ENCODE peak calls at places on chromosomes 16 and 17, in nine cellular contexts. One of them, this sample, is unnamed.

GRCh38 chr16:75789237-75789636 is 62.9 kb upstream of the CPHXL start:
- DNase-seq in activated T-helper 1 cell treated with anti-CD3 and anti-CD28 coated beads, Interleukin-12 subunit alpha, Interleukin-12 subunit beta, Interleukin-2, Interleukin-4 antibody, amounts not matched to agents 30 ng/mL and 10 ng/mL and 1 ng/mL, durations not matched to agents 14 hours and 24 hours and 36 hours: no peak
- DNase-seq in mesendoderm: peak
- DNase-seq in neural crest cell: peak
- DNase-seq in fibroblast of the conjunctiva: peak
- DNase-seq in prostate gland: peak
- DNase-seq in tibial nerve: peak
- DNase-seq in MCF 10A: peak
- DNase-seq in activated CD8-positive, alpha-beta memory T cell treated with anti-CD3 and anti-CD28 coated beads, Interleukin-2, amount 50 U/mL, for 4 hours: no peak
- DNase-seq in this sample: peak

GRCh38 chr17:70521821-70522256 is 352.5 kb downstream of the KCNJ2 start:
- DNase-seq in activated T-helper 1 cell treated with anti-CD3 and anti-CD28 coated beads, Interleukin-12 subunit alpha, Interleukin-12 subunit beta, Interleukin-2, Interleukin-4 antibody, amounts not matched to agents 30 ng/mL and 10 ng/mL and 1 ng/mL, durations not matched to agents 14 hours and 24 hours and 36 hours: no peak
- DNase-seq in mesendoderm: no peak
- DNase-seq in neural crest cell: no peak
- DNase-seq in fibroblast of the conjunctiva: no peak
- DNase-seq in prostate gland: peak
- DNase-seq in tibial nerve: peak
- DNase-seq in MCF 10A: peak
- DNase-seq in activated CD8-positive, alpha-beta memory T cell treated with anti-CD3 and anti-CD28 coated beads, Interleukin-2, amount 50 U/mL, for 4 hours: no peak
- DNase-seq in this sample: no peak

GRCh38 chr17:74569001-74569391 is 1.7 kb upstream of the CD300H start:
- DNase-seq in activated T-helper 1 cell treated with anti-CD3 and anti-CD28 coated beads, Interleukin-12 subunit alpha, Interleukin-12 subunit beta, Interleukin-2, Interleukin-4 antibody, amounts not matched to agents 30 ng/mL and 10 ng/mL and 1 ng/mL, durations not matched to agents 14 hours and 24 hours and 36 hours: no peak
- DNase-seq in mesendoderm: no peak
- DNase-seq in neural crest cell: no peak
- DNase-seq in fibroblast of the conjunctiva: no peak
- DNase-seq in prostate gland: no peak
- DNase-seq in tibial nerve: no peak
- DNase-seq in MCF 10A: no peak
- DNase-seq in activated CD8-positive, alpha-beta memory T cell treated with anti-CD3 and anti-CD28 coated beads, Interleukin-2, amount 50 U/mL, for 4 hours: no peak
- DNase-seq in this sample: no peak

GRCh38 chr17:7351665-7352558 is at the start of gene KCTD11:
- DNase-seq in activated T-helper 1 cell treated with anti-CD3 and anti-CD28 coated beads, Interleukin-12 subunit alpha, Interleukin-12 subunit beta, Interleukin-2, Interleukin-4 antibody, amounts not matched to agents 30 ng/mL and 10 ng/mL and 1 ng/mL, durations not matched to agents 14 hours and 24 hours and 36 hours: peak
- DNase-seq in mesendoderm: peak
- DNase-seq in neural crest cell: peak
- DNase-seq in fibroblast of the conjunctiva: peak
- DNase-seq in prostate gland: peak
- DNase-seq in tibial nerve: peak
- DNase-seq in MCF 10A: peak
- DNase-seq in activated CD8-positive, alpha-beta memory T cell treated with anti-CD3 and anti-CD28 coated beads, Interleukin-2, amount 50 U/mL, for 4 hours: peak
- DNase-seq in this sample: peak

GRCh38 chr16:67260426-67261063 is 11.8 kb downstream of the SLC9A5 start:
- DNase-seq in activated T-helper 1 cell treated with anti-CD3 and anti-CD28 coated beads, Interleukin-12 subunit alpha, Interleukin-12 subunit beta, Interleukin-2, Interleukin-4 antibody, amounts not matched to agents 30 ng/mL and 10 ng/mL and 1 ng/mL, durations not matched to agents 14 hours and 24 hours and 36 hours: no peak
- DNase-seq in mesendoderm: peak
- DNase-seq in neural crest cell: no peak
- DNase-seq in fibroblast of the conjunctiva: no peak
- DNase-seq in prostate gland: peak
- DNase-seq in tibial nerve: no peak
- DNase-seq in MCF 10A: peak
- DNase-seq in activated CD8-positive, alpha-beta memory T cell treated with anti-CD3 and anti-CD28 coated beads, Interleukin-2, amount 50 U/mL, for 4 hours: no peak
- DNase-seq in this sample: no peak

GRCh38 chr17:18380471-18381157 is 3.0 kb downstream of the EVPLL start:
- DNase-seq in activated T-helper 1 cell treated with anti-CD3 and anti-CD28 coated beads, Interleukin-12 subunit alpha, Interleukin-12 subunit beta, Interleukin-2, Interleukin-4 antibody, amounts not matched to agents 30 ng/mL and 10 ng/mL and 1 ng/mL, durations not matched to agents 14 hours and 24 hours and 36 hours: no peak
- DNase-seq in mesendoderm: no peak
- DNase-seq in neural crest cell: no peak
- DNase-seq in fibroblast of the conjunctiva: no peak
- DNase-seq in prostate gland: no peak
- DNase-seq in tibial nerve: no peak
- DNase-seq in MCF 10A: no peak
- DNase-seq in activated CD8-positive, alpha-beta memory T cell treated with anti-CD3 and anti-CD28 coated beads, Interleukin-2, amount 50 U/mL, for 4 hours: no peak
- DNase-seq in this sample: no peak

GRCh38 chr16:9966569-9967157 is 215.6 kb downstream of the GRIN2A start:
- DNase-seq in activated T-helper 1 cell treated with anti-CD3 and anti-CD28 coated beads, Interleukin-12 subunit alpha, Interleukin-12 subunit beta, Interleukin-2, Interleukin-4 antibody, amounts not matched to agents 30 ng/mL and 10 ng/mL and 1 ng/mL, durations not matched to agents 14 hours and 24 hours and 36 hours: no peak
- DNase-seq in mesendoderm: peak
- DNase-seq in neural crest cell: no peak
- DNase-seq in fibroblast of the conjunctiva: no peak
- DNase-seq in prostate gland: no peak
- DNase-seq in tibial nerve: no peak
- DNase-seq in MCF 10A: no peak
- DNase-seq in activated CD8-positive, alpha-beta memory T cell treated with anti-CD3 and anti-CD28 coated beads, Interleukin-2, amount 50 U/mL, for 4 hours: no peak
- DNase-seq in this sample: no peak

GRCh38 chr17:29698837-29699236 is 76.1 kb upstream of the CORO6 start:
- DNase-seq in activated T-helper 1 cell treated with anti-CD3 and anti-CD28 coated beads, Interleukin-12 subunit alpha, Interleukin-12 subunit beta, Interleukin-2, Interleukin-4 antibody, amounts not matched to agents 30 ng/mL and 10 ng/mL and 1 ng/mL, durations not matched to agents 14 hours and 24 hours and 36 hours: no peak
- DNase-seq in mesendoderm: no peak
- DNase-seq in neural crest cell: no peak
- DNase-seq in fibroblast of the conjunctiva: no peak
- DNase-seq in prostate gland: no peak
- DNase-seq in tibial nerve: no peak
- DNase-seq in MCF 10A: no peak
- DNase-seq in activated CD8-positive, alpha-beta memory T cell treated with anti-CD3 and anti-CD28 coated beads, Interleukin-2, amount 50 U/mL, for 4 hours: no peak
- DNase-seq in this sample: no peak

GRCh38 chr17:54956802-54957201 is 11.7 kb downstream of the COX11 start:
- DNase-seq in activated T-helper 1 cell treated with anti-CD3 and anti-CD28 coated beads, Interleukin-12 subunit alpha, Interleukin-12 subunit beta, Interleukin-2, Interleukin-4 antibody, amounts not matched to agents 30 ng/mL and 10 ng/mL and 1 ng/mL, durations not matched to agents 14 hours and 24 hours and 36 hours: no peak
- DNase-seq in mesendoderm: peak
- DNase-seq in neural crest cell: no peak
- DNase-seq in fibroblast of the conjunctiva: no peak
- DNase-seq in prostate gland: no peak
- DNase-seq in tibial nerve: no peak
- DNase-seq in MCF 10A: no peak
- DNase-seq in activated CD8-positive, alpha-beta memory T cell treated with anti-CD3 and anti-CD28 coated beads, Interleukin-2, amount 50 U/mL, for 4 hours: no peak
- DNase-seq in this sample: no peak

GRCh38 chr17:35460354-35460851 is 11.8 kb upstream of the SLFN13 start:
- DNase-seq in activated T-helper 1 cell treated with anti-CD3 and anti-CD28 coated beads, Interleukin-12 subunit alpha, Interleukin-12 subunit beta, Interleukin-2, Interleukin-4 antibody, amounts not matched to agents 30 ng/mL and 10 ng/mL and 1 ng/mL, durations not matched to agents 14 hours and 24 hours and 36 hours: peak
- DNase-seq in mesendoderm: peak
- DNase-seq in neural crest cell: no peak
- DNase-seq in fibroblast of the conjunctiva: no peak
- DNase-seq in prostate gland: peak
- DNase-seq in tibial nerve: no peak
- DNase-seq in MCF 10A: no peak
- DNase-seq in activated CD8-positive, alpha-beta memory T cell treated with anti-CD3 and anti-CD28 coated beads, Interleukin-2, amount 50 U/mL, for 4 hours: peak
- DNase-seq in this sample: no peak

GRCh38 chr17:50266384-50267073 is 7.7 kb upstream of the TMEM92 start:
- DNase-seq in activated T-helper 1 cell treated with anti-CD3 and anti-CD28 coated beads, Interleukin-12 subunit alpha, Interleukin-12 subunit beta, Interleukin-2, Interleukin-4 antibody, amounts not matched to agents 30 ng/mL and 10 ng/mL and 1 ng/mL, durations not matched to agents 14 hours and 24 hours and 36 hours: no peak
- DNase-seq in mesendoderm: no peak
- DNase-seq in neural crest cell: no peak
- DNase-seq in fibroblast of the conjunctiva: peak
- DNase-seq in prostate gland: peak
- DNase-seq in tibial nerve: peak
- DNase-seq in MCF 10A: peak
- DNase-seq in activated CD8-positive, alpha-beta memory T cell treated with anti-CD3 and anti-CD28 coated beads, Interleukin-2, amount 50 U/mL, for 4 hours: no peak
- DNase-seq in this sample: peak

GRCh38 chr16:17568239-17568638 is 97.5 kb upstream of the XYLT1 start:
- DNase-seq in activated T-helper 1 cell treated with anti-CD3 and anti-CD28 coated beads, Interleukin-12 subunit alpha, Interleukin-12 subunit beta, Interleukin-2, Interleukin-4 antibody, amounts not matched to agents 30 ng/mL and 10 ng/mL and 1 ng/mL, durations not matched to agents 14 hours and 24 hours and 36 hours: no peak
- DNase-seq in mesendoderm: no peak
- DNase-seq in neural crest cell: no peak
- DNase-seq in fibroblast of the conjunctiva: no peak
- DNase-seq in prostate gland: no peak
- DNase-seq in tibial nerve: no peak
- DNase-seq in MCF 10A: no peak
- DNase-seq in activated CD8-positive, alpha-beta memory T cell treated with anti-CD3 and anti-CD28 coated beads, Interleukin-2, amount 50 U/mL, for 4 hours: no peak
- DNase-seq in this sample: no peak

GRCh38 chr16:66484453-66485213 is 57.5 kb downstream of the BEAN1 start:
- DNase-seq in activated T-helper 1 cell treated with anti-CD3 and anti-CD28 coated beads, Interleukin-12 subunit alpha, Interleukin-12 subunit beta, Interleukin-2, Interleukin-4 antibody, amounts not matched to agents 30 ng/mL and 10 ng/mL and 1 ng/mL, durations not matched to agents 14 hours and 24 hours and 36 hours: no peak
- DNase-seq in mesendoderm: no peak
- DNase-seq in neural crest cell: no peak
- DNase-seq in fibroblast of the conjunctiva: no peak
- DNase-seq in prostate gland: no peak
- DNase-seq in tibial nerve: no peak
- DNase-seq in MCF 10A: no peak
- DNase-seq in activated CD8-positive, alpha-beta memory T cell treated with anti-CD3 and anti-CD28 coated beads, Interleukin-2, amount 50 U/mL, for 4 hours: no peak
- DNase-seq in this sample: no peak

GRCh38 chr17:29835438-29836351 is 94.3 kb downstream of the SSH2 start:
- DNase-seq in activated T-helper 1 cell treated with anti-CD3 and anti-CD28 coated beads, Interleukin-12 subunit alpha, Interleukin-12 subunit beta, Interleukin-2, Interleukin-4 antibody, amounts not matched to agents 30 ng/mL and 10 ng/mL and 1 ng/mL, durations not matched to agents 14 hours and 24 hours and 36 hours: no peak
- DNase-seq in mesendoderm: peak
- DNase-seq in neural crest cell: no peak
- DNase-seq in fibroblast of the conjunctiva: no peak
- DNase-seq in prostate gland: no peak
- DNase-seq in tibial nerve: no peak
- DNase-seq in MCF 10A: no peak
- DNase-seq in activated CD8-positive, alpha-beta memory T cell treated with anti-CD3 and anti-CD28 coated beads, Interleukin-2, amount 50 U/mL, for 4 hours: no peak
- DNase-seq in this sample: no peak

GRCh38 chr17:61411114-61411943 is 11.7 kb downstream of the TBX2 start:
- DNase-seq in activated T-helper 1 cell treated with anti-CD3 and anti-CD28 coated beads, Interleukin-12 subunit alpha, Interleukin-12 subunit beta, Interleukin-2, Interleukin-4 antibody, amounts not matched to agents 30 ng/mL and 10 ng/mL and 1 ng/mL, durations not matched to agents 14 hours and 24 hours and 36 hours: no peak
- DNase-seq in mesendoderm: peak
- DNase-seq in neural crest cell: peak
- DNase-seq in fibroblast of the conjunctiva: no peak
- DNase-seq in prostate gland: peak
- DNase-seq in tibial nerve: no peak
- DNase-seq in MCF 10A: no peak
- DNase-seq in activated CD8-positive, alpha-beta memory T cell treated with anti-CD3 and anti-CD28 coated beads, Interleukin-2, amount 50 U/mL, for 4 hours: no peak
- DNase-seq in this sample: no peak

GRCh38 chr17:1713878-1714487 is 3.8 kb upstream of the TLCD2 start:
- DNase-seq in activated T-helper 1 cell treated with anti-CD3 and anti-CD28 coated beads, Interleukin-12 subunit alpha, Interleukin-12 subunit beta, Interleukin-2, Interleukin-4 antibody, amounts not matched to agents 30 ng/mL and 10 ng/mL and 1 ng/mL, durations not matched to agents 14 hours and 24 hours and 36 hours: no peak
- DNase-seq in mesendoderm: peak
- DNase-seq in neural crest cell: peak
- DNase-seq in fibroblast of the conjunctiva: no peak
- DNase-seq in prostate gland: peak
- DNase-seq in tibial nerve: no peak
- DNase-seq in MCF 10A: peak
- DNase-seq in activated CD8-positive, alpha-beta memory T cell treated with anti-CD3 and anti-CD28 coated beads, Interleukin-2, amount 50 U/mL, for 4 hours: no peak
- DNase-seq in this sample: no peak

GRCh38 chr16:77236063-77236511 is 36.9 kb downstream of the SYCE1L start:
- DNase-seq in activated T-helper 1 cell treated with anti-CD3 and anti-CD28 coated beads, Interleukin-12 subunit alpha, Interleukin-12 subunit beta, Interleukin-2, Interleukin-4 antibody, amounts not matched to agents 30 ng/mL and 10 ng/mL and 1 ng/mL, durations not matched to agents 14 hours and 24 hours and 36 hours: peak
- DNase-seq in mesendoderm: peak
- DNase-seq in neural crest cell: peak
- DNase-seq in fibroblast of the conjunctiva: peak
- DNase-seq in prostate gland: peak
- DNase-seq in tibial nerve: peak
- DNase-seq in MCF 10A: peak
- DNase-seq in activated CD8-positive, alpha-beta memory T cell treated with anti-CD3 and anti-CD28 coated beads, Interleukin-2, amount 50 U/mL, for 4 hours: peak
- DNase-seq in this sample: peak

GRCh38 chr16:74999208-74999682 is 421 bp downstream of the ZNRF1 start:
- DNase-seq in activated T-helper 1 cell treated with anti-CD3 and anti-CD28 coated beads, Interleukin-12 subunit alpha, Interleukin-12 subunit beta, Interleukin-2, Interleukin-4 antibody, amounts not matched to agents 30 ng/mL and 10 ng/mL and 1 ng/mL, durations not matched to agents 14 hours and 24 hours and 36 hours: no peak
- DNase-seq in mesendoderm: peak
- DNase-seq in neural crest cell: peak
- DNase-seq in fibroblast of the conjunctiva: no peak
- DNase-seq in prostate gland: peak
- DNase-seq in tibial nerve: no peak
- DNase-seq in MCF 10A: no peak
- DNase-seq in activated CD8-positive, alpha-beta memory T cell treated with anti-CD3 and anti-CD28 coated beads, Interleukin-2, amount 50 U/mL, for 4 hours: peak
- DNase-seq in this sample: no peak

GRCh38 chr17:2656293-2656692 is 55.3 kb downstream of the CLUH start:
- DNase-seq in activated T-helper 1 cell treated with anti-CD3 and anti-CD28 coated beads, Interleukin-12 subunit alpha, Interleukin-12 subunit beta, Interleukin-2, Interleukin-4 antibody, amounts not matched to agents 30 ng/mL and 10 ng/mL and 1 ng/mL, durations not matched to agents 14 hours and 24 hours and 36 hours: no peak
- DNase-seq in mesendoderm: no peak
- DNase-seq in neural crest cell: no peak
- DNase-seq in fibroblast of the conjunctiva: no peak
- DNase-seq in prostate gland: no peak
- DNase-seq in tibial nerve: no peak
- DNase-seq in MCF 10A: no peak
- DNase-seq in activated CD8-positive, alpha-beta memory T cell treated with anti-CD3 and anti-CD28 coated beads, Interleukin-2, amount 50 U/mL, for 4 hours: no peak
- DNase-seq in this sample: no peak